ENCODE peak calls at places on chromosomes 1 and 21, in six cellular contexts. R is fibroblast of the aortic adventitia, D is SHP77, M is RCC 7860, P is aorta, Q is fibroblast of the conjunctiva. G is an unnamed sample.

GRCh38 chr1:172882385-172882784 is 168.4 kb downstream of the TNFSF18 start:
- DNase-seq in R (no peak), D (no peak), M (no peak), P (no peak), Q (no peak), G (no peak)

GRCh38 chr1:40665335-40666171 is at the start of gene RIMS3:
- DNase-seq in R (peak), D (peak), M (no peak), P (peak), Q (no peak), G (peak)

GRCh38 chr1:204084247-204084772 is 11.4 kb downstream of the SOX13 start:
- DNase-seq in R (no peak), D (peak), M (no peak), P (no peak), Q (no peak), G (peak)

GRCh38 chr1:87355894-87356293 is 27.2 kb downstream of the LMO4 start:
- DNase-seq in R (no peak), D (no peak), M (no peak), P (no peak), Q (no peak), G (no peak)

GRCh38 chr21:36024782-36025181 is 35.5 kb downstream of the SETD4 start:
- DNase-seq in R (no peak), D (no peak), M (no peak), P (no peak), Q (no peak), G (no peak)

GRCh38 chr1:215543191-215543606 is 23.9 kb upstream of the KCTD3 start:
- DNase-seq in R (peak), D (no peak), M (peak), P (no peak), Q (no peak), G (no peak)

GRCh38 chr1:20149601-20150325 is 10.6 kb downstream of the PLA2G2F start:
- DNase-seq in R (no peak), D (no peak), M (no peak), P (no peak), Q (no peak), G (no peak)

GRCh38 chr1:63000508-63000907 is 216.6 kb downstream of the ATG4C start:
- DNase-seq in R (no peak), D (no peak), M (no peak), P (no peak), Q (no peak), G (peak)

GRCh38 chr21:37848721-37849490 is 67.4 kb downstream of the KCNJ6 start:
- DNase-seq in R (peak), D (no peak), M (peak), P (no peak), Q (no peak), G (no peak)

GRCh38 chr1:31575373-31576140 is 758 bp upstream of the TINAGL1 start:
- DNase-seq in R (no peak), D (no peak), M (peak), P (no peak), Q (no peak), G (no peak)

GRCh38 chr1:68120136-68120791 is 69.8 kb upstream of the DIRAS3 start:
- DNase-seq in R (peak), D (peak), M (peak), P (no peak), Q (peak), G (peak)

GRCh38 chr1:77412794-77413530 is 131.1 kb downstream of the AK5 start:
- DNase-seq in R (no peak), D (no peak), M (no peak), P (no peak), Q (no peak), G (peak)

GRCh38 chr1:72357411-72357810 is 75.1 kb upstream of the NEGR1 start:
- DNase-seq in R (peak), D (no peak), M (no peak), P (no peak), Q (peak), G (no peak)

GRCh38 chr21:16533692-16534407 is 804.1 kb downstream of the USP25 start:
- DNase-seq in R (no peak), D (no peak), M (no peak), P (no peak), Q (no peak), G (no peak)

GRCh38 chr21:39313042-39313456 is 383 bp downstream of the BRWD1 start:
- DNase-seq in R (no peak), D (no peak), M (no peak), P (peak), Q (no peak), G (peak)

GRCh38 chr1:1050577-1051052 is 23.5 kb downstream of the RNF223 start:
- DNase-seq in R (no peak), D (no peak), M (no peak), P (no peak), Q (no peak), G (peak)

GRCh38 chr1:24929876-24930702 is at the start of gene RUNX3:
- DNase-seq in R (no peak), D (no peak), M (no peak), P (peak), Q (no peak), G (peak)

GRCh38 chr1:83516369-83516768 is 482.6 kb downstream of the TTLL7 start:
- DNase-seq in R (peak), D (no peak), M (no peak), P (no peak), Q (peak), G (no peak)

GRCh38 chr1:12595839-12596821 is 21.9 kb downstream of the DHRS3 start:
- DNase-seq in R (peak), D (peak), M (peak), P (peak), Q (peak), G (peak)

GRCh38 chr1:205615789-205616188 is 16.0 kb downstream of the ELK4 start:
- DNase-seq in R (no peak), D (no peak), M (no peak), P (no peak), Q (no peak), G (no peak)

GRCh38 chr1:43537423-43538142 is 6.9 kb downstream of the PTPRF start:
- DNase-seq in R (no peak), D (no peak), M (peak), P (no peak), Q (no peak), G (no peak)

GRCh38 chr1:29333008-29333407 is 96.7 kb downstream of the PTPRU start:
- DNase-seq in R (no peak), D (no peak), M (no peak), P (no peak), Q (no peak), G (peak)

GRCh38 chr1:94302497-94302896 is 65.1 kb upstream of the ARHGAP29 start:
- DNase-seq in R (no peak), D (no peak), M (peak), P (no peak), Q (no peak), G (no peak)

GRCh38 chr1:182032251-182032650 is 29.3 kb downstream of the ZNF648 start:
- DNase-seq in R (no peak), D (no peak), M (no peak), P (no peak), Q (no peak), G (no peak)

GRCh38 chr1:20233394-20233793 is 47.1 kb upstream of the PLA2G2C start:
- DNase-seq in R (peak), D (no peak), M (peak), P (no peak), Q (peak), G (no peak)

GRCh38 chr21:15624646-15625045 is 105.1 kb upstream of the USP25 start:
- DNase-seq in R (no peak), D (no peak), M (no peak), P (no peak), Q (no peak), G (no peak)

GRCh38 chr1:2459757-2460156 is 16.3 kb upstream of the PLCH2 start:
- DNase-seq in R (peak), D (no peak), M (peak), P (no peak), Q (peak), G (no peak)

GRCh38 chr1:63907051-63907450 is 133.2 kb downstream of the ROR1 start:
- DNase-seq in R (no peak), D (no peak), M (no peak), P (no peak), Q (no peak), G (no peak)

GRCh38 chr1:163571950-163572349 is 250.2 kb downstream of the NUF2 start:
- DNase-seq in R (no peak), D (no peak), M (no peak), P (no peak), Q (no peak), G (no peak)

GRCh38 chr1:26553942-26554682 is 24.6 kb downstream of the RPS6KA1 start:
- DNase-seq in R (no peak), D (no peak), M (no peak), P (no peak), Q (no peak), G (no peak)

GRCh38 chr1:19768321-19769210 is 31.1 kb downstream of the TMCO4 start:
- DNase-seq in R (no peak), D (no peak), M (no peak), P (no peak), Q (no peak), G (no peak)

GRCh38 chr1:16006552-16007485 is 2.8 kb downstream of the SRARP start:
- DNase-seq in R (peak), D (no peak), M (peak), P (peak), Q (no peak), G (no peak)

GRCh38 chr1:162605225-162605927 is 26.9 kb upstream of the DDR2 start:
- DNase-seq in R (peak), D (no peak), M (peak), P (no peak), Q (peak), G (no peak)

GRCh38 chr1:17903386-17903785 is 148.3 kb downstream of the ACTL8 start:
- DNase-seq in R (peak), D (no peak), M (peak), P (no peak), Q (no peak), G (no peak)

GRCh38 chr1:236113324-236114032 is 28.9 kb upstream of the GPR137B start:
- DNase-seq in R (no peak), D (no peak), M (no peak), P (no peak), Q (no peak), G (no peak)

GRCh38 chr1:67853704-67854103 is 20.4 kb upstream of the GNG12 start:
- DNase-seq in R (peak), D (peak), M (peak), P (peak), Q (peak), G (peak)

GRCh38 chr21:37153935-37154350 is 80.9 kb downstream of the TTC3 start:
- DNase-seq in R (peak), D (no peak), M (no peak), P (no peak), Q (no peak), G (no peak)

GRCh38 chr1:24426738-24427468 is 11.3 kb downstream of the NIPAL3 start:
- DNase-seq in R (no peak), D (no peak), M (no peak), P (no peak), Q (no peak), G (no peak)

GRCh38 chr1:170261669-170262068 is 115.9 kb downstream of the NTMT2 start:
- DNase-seq in R (peak), D (no peak), M (no peak), P (no peak), Q (no peak), G (no peak)